ENCODE peak calls at places on chromosomes 12 and 14, in ten cellular contexts. F is aorta; N is DMS153; W is stimulated activated CD4-positive, alpha-beta T cell treated with anti-CD3 and anti-CD28 coated beads, Interleukin-15, amount 100 ng/mL, for 24 hours; R is neuronal stem cell; C is thyroid gland; I is anterior cingulate cortex; Q is tibial nerve; A is GM12865; L is globus pallidus. S is an unnamed sample.

GRCh38 chr14:67232631-67233030 is 8.6 kb upstream of the PALS1 start:
- DNase-seq in F (no peak), N (no peak), W (no peak), R (no peak), C (peak; percentile 53), I (no peak), Q (no peak), A (no peak), L (no peak), S (no peak)

GRCh38 chr12:123995023-123995422 is 22.0 kb downstream of the ZNF664 start:
- DNase-seq in F (no peak), N (no peak), W (no peak), R (no peak), C (peak; percentile 19), I (no peak), Q (no peak), A (no peak), L (no peak), S (no peak)

GRCh38 chr12:54984602-54985376 is at the start of gene TESPA1:
- DNase-seq in F (no peak), N (no peak), W (peak; percentile 90), R (no peak), C (peak; percentile 32), I (no peak), Q (peak; percentile 38), A (peak; percentile 94), L (peak; percentile 26), S (peak; percentile 65)

GRCh38 chr14:59356298-59356697 is 108.9 kb downstream of the GPR135 start:
- DNase-seq in F (no peak), N (peak; percentile 65), W (no peak), R (no peak), C (no peak), I (no peak), Q (no peak), A (peak; percentile 17), L (no peak), S (no peak)

GRCh38 chr14:68417007-68417659 is 375.7 kb downstream of the ZFP36L1 start:
- DNase-seq in F (no peak), N (no peak), W (no peak), R (no peak), C (peak; percentile 94), I (no peak), Q (no peak), A (no peak), L (no peak), S (no peak)

GRCh38 chr12:103933237-103933636 is 3.0 kb downstream of the HSP90B1 start:
- DNase-seq in F (no peak), N (no peak), W (no peak), R (peak; percentile 37), C (peak; percentile 26), I (no peak), Q (no peak), A (no peak), L (no peak), S (no peak)

GRCh38 chr12:108938247-108938924 is 58.5 kb downstream of the DAO start:
- DNase-seq in F (no peak), N (no peak), W (no peak), R (no peak), C (no peak), I (no peak), Q (no peak), A (no peak), L (no peak), S (no peak)

GRCh38 chr12:54138219-54138618 is 50.6 kb downstream of the SMUG1 start:
- DNase-seq in F (peak; percentile 25), N (no peak), W (no peak), R (no peak), C (no peak), I (no peak), Q (no peak), A (peak; percentile 9), L (no peak), S (no peak)

GRCh38 chr14:101839236-101839635 is 77.7 kb downstream of the PPP2R5C start:
- DNase-seq in F (no peak), N (no peak), W (peak; percentile 64), R (no peak), C (peak; percentile 70), I (no peak), Q (no peak), A (peak; percentile 87), L (no peak), S (no peak)

GRCh38 chr12:11753151-11753501 is 103.7 kb downstream of the ETV6 start:
- DNase-seq in F (no peak), N (peak; percentile 43), W (no peak), R (no peak), C (no peak), I (no peak), Q (no peak), A (peak; percentile 66), L (no peak), S (no peak)

GRCh38 chr12:8032242-8033152 is at the start of gene FOXJ2:
- DNase-seq in F (peak; percentile 94), N (peak; percentile 25), W (peak; percentile 83), R (peak; percentile 76), C (peak; percentile 74), I (peak; percentile 83), Q (peak; percentile 64), A (peak; percentile 79), L (peak; percentile 73), S (peak; percentile 73)

GRCh38 chr12:52439420-52439819 is 5.2 kb upstream of the KRT75 start:
- DNase-seq in F (no peak), N (no peak), W (no peak), R (no peak), C (no peak), I (no peak), Q (no peak), A (no peak), L (no peak), S (no peak)

GRCh38 chr12:96237465-96238077 is 43.4 kb downstream of the ELK3 start:
- DNase-seq in F (peak; percentile 87), N (no peak), W (peak; percentile 71), R (no peak), C (no peak), I (no peak), Q (no peak), A (no peak), L (no peak), S (no peak)

GRCh38 chr12:110563702-110564470 is 19.2 kb downstream of the PPTC7 start:
- DNase-seq in F (no peak), N (no peak), W (no peak), R (no peak), C (no peak), I (no peak), Q (no peak), A (no peak), L (no peak), S (no peak)

GRCh38 chr12:131157739-131158138 is 204.0 kb downstream of the ADGRD1 start:
- DNase-seq in F (no peak), N (no peak), W (no peak), R (no peak), C (no peak), I (no peak), Q (no peak), A (no peak), L (no peak), S (no peak)

GRCh38 chr14:35420036-35420811 is 15.7 kb upstream of the NFKBIA start:
- DNase-seq in F (no peak), N (no peak), W (no peak), R (no peak), C (no peak), I (no peak), Q (no peak), A (no peak), L (no peak), S (no peak)

GRCh38 chr14:65012353-65012752 is 25.7 kb downstream of the FNTB start:
- DNase-seq in F (no peak), N (no peak), W (no peak), R (no peak), C (no peak), I (no peak), Q (no peak), A (no peak), L (no peak), S (no peak)

GRCh38 chr14:98208943-98209342 is 1063.1 kb downstream of the BCL11B start:
- DNase-seq in F (no peak), N (no peak), W (no peak), R (no peak), C (no peak), I (no peak), Q (no peak), A (no peak), L (no peak), S (no peak)

GRCh38 chr12:22625671-22626251 is 790 bp downstream of the ETNK1 start:
- DNase-seq in F (no peak), N (no peak), W (peak; percentile 41), R (peak; percentile 61), C (peak; percentile 37), I (peak; percentile 46), Q (peak; percentile 15), A (peak; percentile 54), L (peak; percentile 53), S (peak; percentile 63)

GRCh38 chr14:89384023-89384422 is 33.0 kb downstream of the FOXN3 start:
- DNase-seq in F (no peak), N (no peak), W (no peak), R (no peak), C (no peak), I (no peak), Q (no peak), A (peak; percentile 95), L (no peak), S (no peak)

GRCh38 chr12:20268121-20268732 is 100.1 kb upstream of the PDE3A start:
- DNase-seq in F (no peak), N (no peak), W (no peak), R (no peak), C (no peak), I (no peak), Q (no peak), A (no peak), L (no peak), S (no peak)

GRCh38 chr12:87383705-87384104 is 645.5 kb downstream of the C12orf50 start:
- DNase-seq in F (no peak), N (no peak), W (no peak), R (no peak), C (no peak), I (no peak), Q (no peak), A (no peak), L (no peak), S (no peak)

GRCh38 chr12:15966426-15966825 is 55.3 kb downstream of the DERA start:
- DNase-seq in F (no peak), N (no peak), W (no peak), R (no peak), C (no peak), I (no peak), Q (no peak), A (no peak), L (no peak), S (no peak)

GRCh38 chr12:124913474-124914391 is 717 bp downstream of the UBC start:
- DNase-seq in F (peak; percentile 94), N (no peak), W (peak; percentile 98), R (no peak), C (peak; percentile 93), I (no peak), Q (peak; percentile 80), A (peak; percentile 94), L (peak; percentile 72), S (peak; percentile 85)

GRCh38 chr12:108102363-108102762 is 26.7 kb upstream of the WSCD2 start:
- DNase-seq in F (no peak), N (no peak), W (no peak), R (no peak), C (no peak), I (no peak), Q (no peak), A (peak; percentile 35), L (no peak), S (no peak)

GRCh38 chr12:27870939-27871338 is 90.9 kb upstream of the MANSC4 start:
- DNase-seq in F (no peak), N (no peak), W (no peak), R (no peak), C (no peak), I (no peak), Q (no peak), A (no peak), L (no peak), S (no peak)

GRCh38 chr12:46107591-46107990 is 117.2 kb upstream of the SCAF11 start:
- DNase-seq in F (no peak), N (no peak), W (no peak), R (no peak), C (no peak), I (no peak), Q (no peak), A (no peak), L (no peak), S (no peak)

GRCh38 chr14:55297611-55298323 is 26.5 kb downstream of the FBXO34 start:
- DNase-seq in F (no peak), N (no peak), W (peak; percentile 39), R (no peak), C (peak; percentile 87), I (no peak), Q (no peak), A (peak; percentile 69), L (no peak), S (no peak)

S was measured in Ammon's horn.